ENCODE peak calls at places on chromosome X, in nine cellular contexts. One of them, this sample, is unnamed.
A peak's percentile ranks its signal among the peaks of the same experiment; 100 is the strongest.

GRCh38 chrX:120304241-120304640 is 7.0 kb downstream of the TMEM255A start:
- DNase-seq in stimulated activated CD4-positive, alpha-beta T cell treated with anti-CD3 and anti-CD28 coated beads, Interleukin-1b, Interleukin-23, amount 100 ng/mL, for 24 hours: no peak
- DNase-seq in activated naive CD4-positive, alpha-beta T cell: no peak
- DNase-seq in SW 1271: no peak
- DNase-seq in NCI-H1092: no peak
- DNase-seq in T1000: no peak
- DNase-seq in lower leg skin: no peak
- DNase-seq in lower lobe of right lung: no peak
- DNase-seq in MM.1S: peak; percentile 57
- DNase-seq in this sample: no peak

GRCh38 chrX:119735467-119735866 is 22.9 kb upstream of the SOWAHD start:
- DNase-seq in stimulated activated CD4-positive, alpha-beta T cell treated with anti-CD3 and anti-CD28 coated beads, Interleukin-1b, Interleukin-23, amount 100 ng/mL, for 24 hours: no peak
- DNase-seq in activated naive CD4-positive, alpha-beta T cell: no peak
- DNase-seq in SW 1271: no peak
- DNase-seq in NCI-H1092: peak; percentile 60
- DNase-seq in T1000: no peak
- DNase-seq in lower leg skin: no peak
- DNase-seq in lower lobe of right lung: no peak
- DNase-seq in MM.1S: no peak
- DNase-seq in this sample: no peak

GRCh38 chrX:13923845-13924244 is 105.8 kb downstream of the GEMIN8 start:
- DNase-seq in stimulated activated CD4-positive, alpha-beta T cell treated with anti-CD3 and anti-CD28 coated beads, Interleukin-1b, Interleukin-23, amount 100 ng/mL, for 24 hours: no peak
- DNase-seq in activated naive CD4-positive, alpha-beta T cell: no peak
- DNase-seq in SW 1271: no peak
- DNase-seq in NCI-H1092: no peak
- DNase-seq in T1000: no peak
- DNase-seq in lower leg skin: no peak
- DNase-seq in lower lobe of right lung: no peak
- DNase-seq in MM.1S: no peak
- DNase-seq in this sample: no peak

GRCh38 chrX:55057691-55058249 is 17.1 kb upstream of the PAGE2B start:
- DNase-seq in stimulated activated CD4-positive, alpha-beta T cell treated with anti-CD3 and anti-CD28 coated beads, Interleukin-1b, Interleukin-23, amount 100 ng/mL, for 24 hours: peak; percentile 7
- DNase-seq in activated naive CD4-positive, alpha-beta T cell: no peak
- DNase-seq in SW 1271: peak; percentile 0
- DNase-seq in NCI-H1092: peak; percentile 36
- DNase-seq in T1000: peak; percentile 2
- DNase-seq in lower leg skin: no peak
- DNase-seq in lower lobe of right lung: no peak
- DNase-seq in MM.1S: peak; percentile 40
- DNase-seq in this sample: no peak

GRCh38 chrX:40283981-40284380 is 186.2 kb upstream of the BCOR start:
- DNase-seq in stimulated activated CD4-positive, alpha-beta T cell treated with anti-CD3 and anti-CD28 coated beads, Interleukin-1b, Interleukin-23, amount 100 ng/mL, for 24 hours: no peak
- DNase-seq in activated naive CD4-positive, alpha-beta T cell: no peak
- DNase-seq in SW 1271: no peak
- DNase-seq in NCI-H1092: no peak
- DNase-seq in T1000: no peak
- DNase-seq in lower leg skin: no peak
- DNase-seq in lower lobe of right lung: no peak
- DNase-seq in MM.1S: no peak
- DNase-seq in this sample: no peak

GRCh38 chrX:106042296-106042695 is 3.8 kb upstream of the SERPINA7 start:
- DNase-seq in stimulated activated CD4-positive, alpha-beta T cell treated with anti-CD3 and anti-CD28 coated beads, Interleukin-1b, Interleukin-23, amount 100 ng/mL, for 24 hours: no peak
- DNase-seq in activated naive CD4-positive, alpha-beta T cell: no peak
- DNase-seq in SW 1271: no peak
- DNase-seq in NCI-H1092: no peak
- DNase-seq in T1000: no peak
- DNase-seq in lower leg skin: no peak
- DNase-seq in lower lobe of right lung: no peak
- DNase-seq in MM.1S: no peak
- DNase-seq in this sample: no peak

GRCh38 chrX:15511563-15511962 is 11.0 kb downstream of the BMX start:
- DNase-seq in stimulated activated CD4-positive, alpha-beta T cell treated with anti-CD3 and anti-CD28 coated beads, Interleukin-1b, Interleukin-23, amount 100 ng/mL, for 24 hours: no peak
- DNase-seq in activated naive CD4-positive, alpha-beta T cell: no peak
- DNase-seq in SW 1271: no peak
- DNase-seq in NCI-H1092: no peak
- DNase-seq in T1000: no peak
- DNase-seq in lower leg skin: no peak
- DNase-seq in lower lobe of right lung: no peak
- DNase-seq in MM.1S: no peak
- DNase-seq in this sample: no peak

GRCh38 chrX:15834051-15834450 is 20.6 kb downstream of the AP1S2 start:
- DNase-seq in stimulated activated CD4-positive, alpha-beta T cell treated with anti-CD3 and anti-CD28 coated beads, Interleukin-1b, Interleukin-23, amount 100 ng/mL, for 24 hours: no peak
- DNase-seq in activated naive CD4-positive, alpha-beta T cell: no peak
- DNase-seq in SW 1271: no peak
- DNase-seq in NCI-H1092: no peak
- DNase-seq in T1000: no peak
- DNase-seq in lower leg skin: no peak
- DNase-seq in lower lobe of right lung: no peak
- DNase-seq in MM.1S: no peak
- DNase-seq in this sample: no peak

GRCh38 chrX:55056820-55057690 is 17.8 kb upstream of the PAGE2B start:
- DNase-seq in stimulated activated CD4-positive, alpha-beta T cell treated with anti-CD3 and anti-CD28 coated beads, Interleukin-1b, Interleukin-23, amount 100 ng/mL, for 24 hours: no peak
- DNase-seq in activated naive CD4-positive, alpha-beta T cell: no peak
- DNase-seq in SW 1271: no peak
- DNase-seq in NCI-H1092: peak; percentile 30
- DNase-seq in T1000: no peak
- DNase-seq in lower leg skin: no peak
- DNase-seq in lower lobe of right lung: no peak
- DNase-seq in MM.1S: peak; percentile 28
- DNase-seq in this sample: peak; percentile 2

GRCh38 chrX:67777148-67777547 is 233.3 kb downstream of the AR start:
- DNase-seq in stimulated activated CD4-positive, alpha-beta T cell treated with anti-CD3 and anti-CD28 coated beads, Interleukin-1b, Interleukin-23, amount 100 ng/mL, for 24 hours: no peak
- DNase-seq in activated naive CD4-positive, alpha-beta T cell: no peak
- DNase-seq in SW 1271: no peak
- DNase-seq in NCI-H1092: no peak
- DNase-seq in T1000: no peak
- DNase-seq in lower leg skin: no peak
- DNase-seq in lower lobe of right lung: no peak
- DNase-seq in MM.1S: no peak
- DNase-seq in this sample: no peak

GRCh38 chrX:124098089-124098488 is 136.6 kb downstream of the STAG2 start:
- DNase-seq in stimulated activated CD4-positive, alpha-beta T cell treated with anti-CD3 and anti-CD28 coated beads, Interleukin-1b, Interleukin-23, amount 100 ng/mL, for 24 hours: no peak
- DNase-seq in activated naive CD4-positive, alpha-beta T cell: no peak
- DNase-seq in SW 1271: peak; percentile 23
- DNase-seq in NCI-H1092: no peak
- DNase-seq in T1000: no peak
- DNase-seq in lower leg skin: no peak
- DNase-seq in lower lobe of right lung: no peak
- DNase-seq in MM.1S: peak; percentile 52
- DNase-seq in this sample: no peak

GRCh38 chrX:110157444-110157843 is 154.5 kb downstream of the TMEM164 start:
- DNase-seq in stimulated activated CD4-positive, alpha-beta T cell treated with anti-CD3 and anti-CD28 coated beads, Interleukin-1b, Interleukin-23, amount 100 ng/mL, for 24 hours: no peak
- DNase-seq in activated naive CD4-positive, alpha-beta T cell: no peak
- DNase-seq in SW 1271: no peak
- DNase-seq in NCI-H1092: no peak
- DNase-seq in T1000: no peak
- DNase-seq in lower leg skin: no peak
- DNase-seq in lower lobe of right lung: no peak
- DNase-seq in MM.1S: no peak
- DNase-seq in this sample: no peak

GRCh38 chrX:110327336-110327735 is 9.5 kb upstream of the AMMECR1 start:
- DNase-seq in stimulated activated CD4-positive, alpha-beta T cell treated with anti-CD3 and anti-CD28 coated beads, Interleukin-1b, Interleukin-23, amount 100 ng/mL, for 24 hours: no peak
- DNase-seq in activated naive CD4-positive, alpha-beta T cell: no peak
- DNase-seq in SW 1271: no peak
- DNase-seq in NCI-H1092: no peak
- DNase-seq in T1000: no peak
- DNase-seq in lower leg skin: no peak
- DNase-seq in lower lobe of right lung: no peak
- DNase-seq in MM.1S: no peak
- DNase-seq in this sample: no peak

GRCh38 chrX:111869639-111870034 is 6.3 kb upstream of the TRPC5OS start:
- DNase-seq in stimulated activated CD4-positive, alpha-beta T cell treated with anti-CD3 and anti-CD28 coated beads, Interleukin-1b, Interleukin-23, amount 100 ng/mL, for 24 hours: no peak
- DNase-seq in activated naive CD4-positive, alpha-beta T cell: no peak
- DNase-seq in SW 1271: peak; percentile 7
- DNase-seq in NCI-H1092: peak; percentile 36
- DNase-seq in T1000: no peak
- DNase-seq in lower leg skin: no peak
- DNase-seq in lower lobe of right lung: no peak
- DNase-seq in MM.1S: peak; percentile 54
- DNase-seq in this sample: peak; percentile 20

GRCh38 chrX:73215263-73215662 is 612 bp upstream of the NAP1L2 start:
- DNase-seq in stimulated activated CD4-positive, alpha-beta T cell treated with anti-CD3 and anti-CD28 coated beads, Interleukin-1b, Interleukin-23, amount 100 ng/mL, for 24 hours: no peak
- DNase-seq in activated naive CD4-positive, alpha-beta T cell: no peak
- DNase-seq in SW 1271: no peak
- DNase-seq in NCI-H1092: no peak
- DNase-seq in T1000: no peak
- DNase-seq in lower leg skin: no peak
- DNase-seq in lower lobe of right lung: no peak
- DNase-seq in MM.1S: no peak
- DNase-seq in this sample: no peak

GRCh38 chrX:9122504-9123245 is 88.7 kb upstream of the FAM9B start:
- DNase-seq in stimulated activated CD4-positive, alpha-beta T cell treated with anti-CD3 and anti-CD28 coated beads, Interleukin-1b, Interleukin-23, amount 100 ng/mL, for 24 hours: no peak
- DNase-seq in activated naive CD4-positive, alpha-beta T cell: no peak
- DNase-seq in SW 1271: no peak
- DNase-seq in NCI-H1092: no peak
- DNase-seq in T1000: no peak
- DNase-seq in lower leg skin: no peak
- DNase-seq in lower lobe of right lung: no peak
- DNase-seq in MM.1S: no peak
- DNase-seq in this sample: no peak

GRCh38 chrX:17859609-17860178 is 1.4 kb downstream of the RAI2 start:
- DNase-seq in stimulated activated CD4-positive, alpha-beta T cell treated with anti-CD3 and anti-CD28 coated beads, Interleukin-1b, Interleukin-23, amount 100 ng/mL, for 24 hours: no peak
- DNase-seq in activated naive CD4-positive, alpha-beta T cell: peak; percentile 23
- DNase-seq in SW 1271: no peak
- DNase-seq in NCI-H1092: no peak
- DNase-seq in T1000: no peak
- DNase-seq in lower leg skin: no peak
- DNase-seq in lower lobe of right lung: peak; percentile 58
- DNase-seq in MM.1S: no peak
- DNase-seq in this sample: no peak

GRCh38 chrX:10111364-10112148 is 45.2 kb upstream of the CLCN4 start:
- DNase-seq in stimulated activated CD4-positive, alpha-beta T cell treated with anti-CD3 and anti-CD28 coated beads, Interleukin-1b, Interleukin-23, amount 100 ng/mL, for 24 hours: no peak
- DNase-seq in activated naive CD4-positive, alpha-beta T cell: peak; percentile 56
- DNase-seq in SW 1271: no peak
- DNase-seq in NCI-H1092: no peak
- DNase-seq in T1000: no peak
- DNase-seq in lower leg skin: no peak
- DNase-seq in lower lobe of right lung: no peak
- DNase-seq in MM.1S: peak; percentile 88
- DNase-seq in this sample: no peak